ENCODE peak calls at places on chromosomes 13 and 19, in four cellular contexts. Z is stomach, E is gastrocnemius medialis, P is cardiac muscle cell. V is an unnamed sample. For H3K4me1, the result is how much of the 10 kb centered on the place peaks cover.

GRCh38 chr19:3115916-3116602 is 19.8 kb upstream of the GNA15 start:
- DNase-seq in E (no peak), P (no peak), Z (no peak), V (no peak)

GRCh38 chr13:24738366-24738847 is 25.6 kb upstream of the RNF17 start:
- DNase-seq in Z (no peak), E (no peak), P (no peak), V (no peak)

GRCh38 chr13:20658451-20658850 is 45.0 kb upstream of the IL17D start:
- DNase-seq in P (no peak), Z (no peak), E (no peak), V (no peak)

GRCh38 chr19:56253737-56254136 is 18.8 kb upstream of the EDDM13 start:
- DNase-seq in Z (no peak), E (no peak), P (peak), V (no peak)

GRCh38 chr13:74904547-74904946 is 577.4 kb downstream of the TBC1D4 start:
- DNase-seq in P (no peak), E (no peak), Z (no peak), V (no peak)

GRCh38 chr13:46687810-46688209 is 109.2 kb downstream of the ESD start:
- DNase-seq in E (no peak), Z (no peak), P (no peak), V (no peak)

GRCh38 chr19:33177417-33177976 is 16.6 kb upstream of the LRP3 start:
- DNase-seq in E (no peak), P (peak), Z (no peak), V (peak)

GRCh38 chr13:41546372-41547252 is 89.3 kb downstream of the RGCC start:
- DNase-seq in E (no peak), Z (no peak), P (no peak), V (no peak)

GRCh38 chr13:112634102-112634501 is 46.1 kb upstream of the TUBGCP3 start:
- DNase-seq in E (no peak), P (no peak), Z (no peak), V (no peak)

GRCh38 chr19:55257461-55258411 is 1.1 kb downstream of the PPP6R1 start:
- DNase-seq in Z (no peak), P (peak), E (no peak), V (no peak)

GRCh38 chr19:48806818-48807589 is 3.8 kb downstream of the BCAT2 start:
- DNase-seq in E (no peak), Z (no peak), P (peak), V (no peak)

GRCh38 chr19:3142938-3143337 is 7.1 kb downstream of the GNA15 start:
- DNase-seq in Z (no peak), E (no peak), P (no peak), V (no peak)

GRCh38 chr19:53915000-53915399 is 5.9 kb downstream of the CACNG7 start:
- DNase-seq in P (no peak), E (no peak), Z (no peak), V (no peak)

GRCh38 chr19:18507021-18507726 is 14.7 kb downstream of the ELL start:
- DNase-seq in Z (peak), E (peak), P (no peak), V (no peak)

GRCh38 chr19:18504886-18505610 is 16.8 kb downstream of the ELL start:
- DNase-seq in P (no peak), Z (no peak), E (no peak), V (no peak)

GRCh38 chr19:18507727-18508440 is 14.0 kb downstream of the ELL start:
- DNase-seq in P (no peak), Z (no peak), E (peak), V (no peak)

GRCh38 chr19:18506101-18506534 is 15.8 kb downstream of the ELL start:
- DNase-seq in P (no peak), Z (no peak), E (peak), V (no peak)

GRCh38 chr19:18506545-18506944 is 15.3 kb downstream of the ELL start:
- DNase-seq in E (no peak), Z (no peak), P (no peak), V (no peak)
- H3K4me1 ChIP-seq in E (half or more), Z (half or more), P (half or more), V (half or more)

GRCh38 chr19:19406878-19407639 is 1.6 kb downstream of the GATAD2A start:
- DNase-seq in Z (peak), P (no peak), E (peak), V (no peak)
- H3K27ac ChIP-seq in Z (peak), P (peak), E (peak), V (peak)

GRCh38 chr19:46601318-46602224 is at the start of gene CALM3:
- DNase-seq in E (no peak), P (no peak), Z (no peak), V (no peak)

GRCh38 chr19:46598372-46598917 is 2.7 kb upstream of the CALM3 start:
- DNase-seq in Z (no peak), E (no peak), P (no peak), V (no peak)

GRCh38 chr19:46602392-46603194 is 1.5 kb downstream of the CALM3 start:
- DNase-seq in Z (no peak), P (no peak), E (no peak), V (no peak)

GRCh38 chr19:46600393-46601317 is 475 bp upstream of the CALM3 start:
- DNase-seq in Z (peak), P (peak), E (peak), V (peak)

GRCh38 chr19:46599716-46600392 is 1.3 kb upstream of the CALM3 start:
- DNase-seq in E (no peak), Z (no peak), P (no peak), V (no peak)
- H3K4me3 ChIP-seq in E (peak), Z (peak), P (peak), V (peak)

DNA sequence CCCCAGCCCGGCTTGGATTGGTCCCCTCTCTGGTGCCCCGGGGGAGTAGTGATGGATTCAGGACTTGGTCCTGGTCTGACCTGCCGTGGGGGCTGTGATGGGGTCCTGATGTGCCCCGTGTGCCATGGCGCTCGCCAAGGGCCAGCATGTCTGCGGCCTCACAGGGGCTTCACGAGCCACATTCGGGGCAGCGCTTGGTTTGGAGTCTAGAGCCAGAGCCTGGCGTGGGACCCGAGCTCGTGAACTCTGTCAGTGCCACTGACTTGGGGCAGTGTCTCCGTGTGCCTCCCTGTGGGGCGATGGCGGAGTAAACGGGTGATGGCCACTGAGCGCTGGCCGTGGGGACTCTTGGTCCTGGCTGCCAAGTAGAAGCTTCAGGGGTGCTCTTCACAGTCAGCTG is 17.1 kb downstream of the KDM4B start:
- DNase-seq in P (no peak), E (no peak), Z (no peak), V (no peak)
- H3K4me1 ChIP-seq in P (half or more), E (half or more), Z (under half), V (under half)

DNA sequence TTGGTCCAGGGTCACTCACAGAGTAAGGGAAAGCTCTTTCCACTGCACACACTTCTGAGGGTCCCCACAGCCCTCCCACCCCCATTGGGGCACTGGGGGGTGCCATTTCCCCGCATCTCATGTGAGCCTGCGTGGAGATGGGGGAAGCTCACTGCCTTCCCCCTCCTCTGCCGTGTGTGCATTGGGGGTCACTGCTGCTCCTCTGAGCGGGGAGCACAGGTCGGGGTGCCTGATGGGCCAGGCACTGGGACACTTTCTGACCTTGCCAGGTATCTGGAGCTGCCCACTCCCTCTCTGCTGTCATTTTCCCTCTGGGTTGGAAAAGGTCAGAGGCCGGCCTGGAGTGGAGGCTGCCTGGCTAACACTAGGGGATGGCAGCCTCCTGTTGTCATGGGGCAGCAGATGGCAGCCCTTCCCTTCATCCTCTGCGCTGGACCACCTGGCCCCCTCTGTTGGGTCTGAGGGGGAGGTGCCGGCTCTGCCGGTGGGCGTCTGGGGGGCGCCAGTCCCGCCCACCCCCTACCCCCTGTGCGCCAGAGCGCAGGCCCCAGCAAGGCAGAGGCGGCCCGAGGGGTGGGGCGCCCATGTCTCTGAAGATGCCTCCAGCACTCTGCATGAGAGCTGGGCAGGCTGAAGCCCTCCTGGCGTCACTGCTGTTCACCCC is 9.1 kb downstream of the SSBP4 start:
- DNase-seq in E (no peak), P (no peak), Z (no peak), V (no peak)
- H3K27ac ChIP-seq in E (no peak), P (no peak), Z (peak), V (peak)

GRCh38 chr19:52114691-52115090 is 19.1 kb upstream of the ZNF841 start:
- DNase-seq in E (no peak), P (no peak), Z (no peak), V (no peak)
- H3K4me3 ChIP-seq in E (no peak), P (no peak), Z (no peak), V (peak)

GRCh38 chr19:18479964-18480723 is 41.7 kb downstream of the ELL start:
- DNase-seq in Z (peak), E (peak), P (no peak), V (peak)
- H3K4me1 ChIP-seq in Z (under half), E (half or more), P (under half), V (half or more)

GRCh38 chr13:98509271-98510155 is 67.4 kb downstream of the STK24 start:
- DNase-seq in E (peak), P (no peak), Z (peak), V (peak)
- H3K27ac ChIP-seq in E (peak), P (peak), Z (peak), V (peak)

GRCh38 chr13:111210488-111210887 is 95.4 kb downstream of the ARHGEF7 start:
- DNase-seq in Z (no peak), E (peak), P (no peak), V (no peak)
- H3K4me3 ChIP-seq in Z (no peak), E (no peak), P (no peak), V (peak)